ENCODE peak calls at places on chromosome 11, in four cellular contexts. L is neuronal stem cell, C is H9, W is H1. J is an unnamed sample.

GRCh38 chr11:117183724-117184349 is 5.3 kb downstream of the SIDT2 start:
- DNase-seq in C (no peak), L (no peak), W (no peak), J (no peak)

GRCh38 chr11:47861762-47862161 is 13.6 kb upstream of the NUP160 start:
- DNase-seq in C (no peak), L (no peak), W (no peak), J (peak; percentile 80)

GRCh38 chr11:111696556-111696955 is 69.6 kb downstream of the PPP2R1B start:
- DNase-seq in L (no peak), W (no peak), C (no peak), J (peak; percentile 18)

GRCh38 chr11:78532991-78533861 is 41.4 kb downstream of the NARS2 start:
- DNase-seq in C (no peak), W (no peak), L (no peak), J (no peak)

GRCh38 chr11:129853508-129854228 is 38.0 kb downstream of the TMEM45B start:
- DNase-seq in L (no peak), W (no peak), C (no peak), J (peak; percentile 24)

GRCh38 chr11:24567380-24567779 is 70.5 kb downstream of the LUZP2 start:
- DNase-seq in W (no peak), C (no peak), L (no peak), J (no peak)

GRCh38 chr11:109140857-109141515 is 281.0 kb upstream of the C11orf87 start:
- DNase-seq in L (no peak), C (no peak), W (no peak), J (no peak)

GRCh38 chr11:77506857-77507256 is 33.0 kb upstream of the PAK1 start:
- DNase-seq in C (no peak), W (no peak), L (no peak), J (no peak)

GRCh38 chr11:76701701-76702100 is 31.2 kb upstream of the LRRC32 start:
- DNase-seq in L (no peak), W (no peak), C (no peak), J (peak; percentile 66)

GRCh38 chr11:133082453-133082781 is 449.9 kb downstream of the OPCML start:
- DNase-seq in W (no peak), C (peak; percentile 68), L (peak; percentile 26), J (no peak)

GRCh38 chr11:104531075-104531474 is 367.1 kb upstream of the PDGFD start:
- DNase-seq in L (no peak), W (no peak), C (peak; percentile 39), J (no peak)

GRCh38 chr11:130216591-130217132 is 57.1 kb downstream of the ST14 start:
- DNase-seq in C (no peak), W (peak; percentile 47), L (no peak), J (no peak)

GRCh38 chr11:108726077-108726800 is 61.4 kb downstream of the DDX10 start:
- DNase-seq in L (no peak), W (no peak), C (no peak), J (no peak)

GRCh38 chr11:77113382-77114088 is 10.9 kb downstream of the OMP start:
- DNase-seq in L (peak; percentile 31), C (peak; percentile 61), W (peak; percentile 75), J (peak; percentile 50)

GRCh38 chr11:120142072-120142423 is 4.1 kb upstream of the TRIM29 start:
- DNase-seq in L (no peak), C (peak; percentile 47), W (peak; percentile 39), J (no peak)

GRCh38 chr11:10943968-10944367 is 86.1 kb upstream of the ZBED5 start:
- DNase-seq in W (no peak), C (no peak), L (no peak), J (no peak)

GRCh38 chr11:32884770-32885384 is 7.7 kb upstream of the QSER1 start:
- DNase-seq in C (no peak), L (no peak), W (no peak), J (peak; percentile 28)

GRCh38 chr11:69437876-69438205 is 43.6 kb upstream of the LINC01488 start:
- DNase-seq in W (no peak), L (no peak), C (no peak), J (no peak)

GRCh38 chr11:107916671-107917241 is 11.5 kb upstream of the RAB39A start:
- DNase-seq in C (peak; percentile 77), W (no peak), L (no peak), J (no peak)

GRCh38 chr11:70070736-70071135 is 7.4 kb upstream of the ANO1 start:
- DNase-seq in W (peak; percentile 23), L (no peak), C (peak; percentile 15), J (no peak)

GRCh38 chr11:14565845-14566244 is 45.7 kb upstream of the PSMA1 start:
- DNase-seq in W (no peak), L (no peak), C (no peak), J (no peak)

GRCh38 chr11:15913261-15913660 is 443.1 kb downstream of the SOX6 start:
- DNase-seq in L (no peak), C (no peak), W (no peak), J (no peak)

GRCh38 chr11:118033443-118033842 is 43.4 kb upstream of the TMPRSS4 start:
- DNase-seq in C (no peak), L (no peak), W (no peak), J (no peak)

GRCh38 chr11:119585038-119585666 is 143.8 kb downstream of the NECTIN1 start:
- DNase-seq in W (peak; percentile 76), L (peak; percentile 9), C (peak; percentile 76), J (no peak)

GRCh38 chr11:12042215-12042676 is 33.8 kb upstream of the DKK3 start:
- DNase-seq in C (no peak), L (no peak), W (no peak), J (peak; percentile 98)

GRCh38 chr11:121800704-121801516 is 315.1 kb downstream of the BLID start:
- DNase-seq in L (peak; percentile 74), W (peak; percentile 58), C (peak; percentile 92), J (no peak)

GRCh38 chr11:117808768-117809167 is 11.8 kb upstream of the DSCAML1 start:
- DNase-seq in L (no peak), W (no peak), C (no peak), J (no peak)

GRCh38 chr11:28529540-28530410 is 421.6 kb downstream of the METTL15 start:
- DNase-seq in C (no peak), W (no peak), L (peak; percentile 24), J (peak; percentile 75)

GRCh38 chr11:111183706-111184105 is 61.8 kb upstream of the POU2AF2 start:
- DNase-seq in L (no peak), C (no peak), W (no peak), J (no peak)

GRCh38 chr11:126510621-126511370 is 155.3 kb downstream of the ST3GAL4 start:
- DNase-seq in C (no peak), W (no peak), L (no peak), J (no peak)

GRCh38 chr11:104361975-104362374 is 198.0 kb upstream of the PDGFD start:
- DNase-seq in W (no peak), L (no peak), C (no peak), J (peak; percentile 7)

GRCh38 chr11:71294846-71295600 is 42.6 kb upstream of the SHANK2 start:
- DNase-seq in L (no peak), W (peak; percentile 14), C (no peak), J (no peak)

GRCh38 chr11:131616456-131616855 is 246.0 kb downstream of the NTM start:
- DNase-seq in C (no peak), L (no peak), W (no peak), J (no peak)

GRCh38 chr11:71191201-71191600 is 61.2 kb downstream of the SHANK2 start:
- DNase-seq in W (no peak), L (no peak), C (no peak), J (no peak)

GRCh38 chr11:19957301-19957985 is 202.8 kb downstream of the DBX1 start:
- DNase-seq in C (no peak), W (no peak), L (no peak), J (no peak)

GRCh38 chr11:2466869-2467694 is 22.3 kb downstream of the KCNQ1 start:
- DNase-seq in L (no peak), W (no peak), C (no peak), J (no peak)

GRCh38 chr11:108167624-108168023 is 46.3 kb downstream of the ACAT1 start:
- DNase-seq in W (no peak), C (no peak), L (no peak), J (no peak)

GRCh38 chr11:102047305-102047924 is at the start of gene CFAP300:
- DNase-seq in W (peak; percentile 85), L (peak; percentile 55), C (peak; percentile 78), J (peak; percentile 81)

GRCh38 chr11:74024630-74025029 is 15.7 kb upstream of the UCP3 start:
- DNase-seq in C (no peak), L (no peak), W (no peak), J (peak; percentile 89)

GRCh38 chr11:126456089-126456488 is 100.6 kb downstream of the ST3GAL4 start:
- DNase-seq in C (no peak), L (no peak), W (no peak), J (no peak)

GRCh38 chr11:61429346-61429690 is 457 bp downstream of the CPSF7 start:
- DNase-seq in C (peak; percentile 78), L (peak; percentile 73), W (peak; percentile 86), J (peak; percentile 82)

GRCh38 chr11:61425367-61426131 is 4.2 kb downstream of the CPSF7 start:
- DNase-seq in L (no peak), W (no peak), C (no peak), J (no peak)

GRCh38 chr11:61429691-61430582 is at the start of the genes CPSF7 and SDHAF2:
- DNase-seq in W (peak; percentile 98), L (peak; percentile 94), C (peak; percentile 97), J (peak; percentile 96)
- H2BK15ac ChIP-seq in W (no peak within 1 kb of the TSS), L (peak within 1 kb of the TSS; percentile 82), C (peak within 1 kb of the TSS; percentile 2), J (peak within 1 kb of the TSS; percentile 94)

DNA sequence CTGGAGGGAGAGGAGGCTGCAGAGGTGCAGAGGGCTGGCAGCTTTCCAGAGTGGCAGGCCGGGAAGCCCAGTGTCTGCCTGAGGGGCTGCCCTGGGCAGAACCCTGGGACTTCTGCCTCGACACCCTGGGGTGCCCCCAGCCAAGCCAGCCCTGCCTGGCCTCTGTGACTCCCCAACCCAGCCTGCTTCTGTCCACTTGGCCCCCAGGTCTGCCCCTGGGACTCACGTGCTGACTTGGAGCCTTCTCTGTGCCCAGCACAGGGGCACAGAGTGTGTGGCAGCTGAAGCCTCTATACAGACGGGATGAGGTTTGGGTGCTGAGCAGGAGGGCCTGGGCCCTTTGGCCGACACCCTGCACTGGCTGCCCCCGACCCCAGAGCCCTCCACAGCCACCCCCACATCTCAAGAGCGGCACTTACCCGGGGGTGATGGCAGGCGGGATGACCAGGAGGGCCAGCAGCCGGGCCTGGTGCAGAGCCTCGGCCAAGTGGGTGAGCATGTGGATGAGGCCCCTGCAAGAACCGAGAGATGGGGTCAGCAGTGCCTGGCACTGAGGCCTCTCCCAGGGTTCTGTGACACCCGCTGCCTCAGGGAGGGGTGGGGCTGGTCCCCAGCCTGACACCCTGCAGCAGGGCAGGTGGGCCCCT is 17.5 kb downstream of the CHID1 start:
- DNase-seq in W (no peak), C (no peak), L (no peak), J (no peak)
- H3K14ac ChIP-seq in W (no peak overlapping the region), C (no peak overlapping the region), L (peak overlapping the region; percentile 56), J (no peak overlapping the region)

DNA sequence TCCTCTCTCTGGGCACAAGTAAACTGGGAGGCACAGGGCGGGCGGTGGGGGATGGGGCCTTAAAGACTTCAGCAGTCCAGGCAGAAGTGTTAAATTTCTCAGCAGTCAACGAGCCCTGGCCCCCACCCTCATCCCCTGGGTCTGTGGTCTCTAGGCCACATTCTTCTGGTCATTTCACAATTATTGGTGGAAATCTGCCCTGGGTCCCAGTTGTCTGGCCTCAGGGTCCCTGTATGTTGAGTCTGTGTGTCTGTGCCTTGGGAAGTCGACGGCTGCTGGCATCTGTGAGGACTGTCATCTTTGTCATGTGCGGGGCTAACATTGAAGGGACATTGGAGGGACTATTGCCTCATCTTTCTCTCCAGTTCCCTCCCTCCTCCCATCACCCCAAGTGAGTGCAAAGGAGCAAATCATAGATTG is 1.7 kb downstream of the TSPAN18 start:
- DNase-seq in W (peak; percentile 61), C (peak; percentile 53), L (peak; percentile 57), J (no peak)
- H2BK15ac ChIP-seq in W (no peak overlapping the region), C (no peak overlapping the region), L (peak overlapping the region; percentile 51), J (no peak overlapping the region)

GRCh38 chr11:72411623-72412532 is 22.5 kb downstream of the CLPB start:
- DNase-seq in L (no peak), W (no peak), C (no peak), J (no peak)
- H3K14ac ChIP-seq in L (no peak overlapping the region), W (no peak overlapping the region), C (no peak overlapping the region), J (no peak overlapping the region)